ENCODE peak calls at places on chromosomes 7 and 10, in four cellular contexts. J is tibial nerve, T is sigmoid colon, C is HepG2. O is an unnamed sample.
A peak's percentile ranks its signal among the peaks of the same experiment; 100 is the strongest.

GRCh38 chr10:109018892-109019507 is 904.3 kb downstream of the XPNPEP1 start:
- DNase-seq in C (no peak), J (no peak), T (no peak), O (no peak)

GRCh38 chr7:104902183-104902582 is 111.8 kb upstream of the KMT2E start:
- DNase-seq in J (no peak), C (no peak), T (no peak), O (no peak)

GRCh38 chr7:27199820-27200760 is at the start of gene HOXA13:
- DNase-seq in C (no peak), J (no peak), T (peak; percentile 90), O (peak; percentile 88)

GRCh38 chr10:110774069-110775021 is 97.4 kb upstream of the PDCD4 start:
- DNase-seq in C (peak; percentile 55), J (no peak), T (no peak), O (no peak)

GRCh38 chr7:76514926-76515325 is 4.6 kb downstream of the UPK3B start:
- DNase-seq in C (no peak), J (no peak), T (no peak), O (no peak)

GRCh38 chr10:131311661-131312260 is at the start of gene TCERG1L:
- DNase-seq in T (no peak), C (no peak), J (no peak), O (no peak)

GRCh38 chr7:99514050-99514449 is 9.6 kb downstream of the ZKSCAN5 start:
- DNase-seq in C (no peak), T (no peak), J (no peak), O (no peak)

GRCh38 chr10:90227259-90227658 is 525.9 kb downstream of the KIF20B start:
- DNase-seq in C (no peak), T (no peak), J (no peak), O (no peak)

GRCh38 chr10:50981385-50981784 is 92.9 kb upstream of the PRKG1 start:
- DNase-seq in C (no peak), T (no peak), J (no peak), O (no peak)

GRCh38 chr7:42726066-42726785 is 185.6 kb downstream of the C7orf25 start:
- DNase-seq in T (no peak), C (no peak), J (no peak), O (no peak)

GRCh38 chr10:4810093-4810492 is 15.9 kb upstream of the AKR1E2 start:
- DNase-seq in T (no peak), C (no peak), J (no peak), O (no peak)

GRCh38 chr7:2488272-2488645 is 12.1 kb upstream of the GRIFIN start:
- DNase-seq in T (no peak), C (no peak), J (peak; percentile 64), O (no peak)

GRCh38 chr10:98344589-98345038 is 70.4 kb downstream of the PYROXD2 start:
- DNase-seq in J (peak; percentile 86), C (no peak), T (peak; percentile 92), O (peak; percentile 56)

GRCh38 chr7:94972296-94972695 is 64.9 kb downstream of the PPP1R9A start:
- DNase-seq in C (peak; percentile 93), J (no peak), T (no peak), O (no peak)

GRCh38 chr10:116444527-116445142 is 17.0 kb downstream of the PNLIPRP3 start:
- DNase-seq in J (peak; percentile 22), C (peak; percentile 23), T (no peak), O (no peak)

GRCh38 chr10:101260764-101261341 is 31.6 kb upstream of the LBX1 start:
- DNase-seq in C (no peak), T (no peak), J (no peak), O (no peak)

GRCh38 chr7:47383696-47384445 is 198.0 kb downstream of the TNS3 start:
- DNase-seq in C (no peak), J (no peak), T (peak; percentile 39), O (peak; percentile 13)

GRCh38 chr7:50448823-50449222 is 1.3 kb downstream of the FIGNL1 start:
- DNase-seq in T (no peak), J (no peak), C (no peak), O (no peak)
- H3K4me3 ChIP-seq in T (no peak overlapping the region), J (no peak overlapping the region), C (no peak overlapping the region), O (no peak overlapping the region)

DNA sequence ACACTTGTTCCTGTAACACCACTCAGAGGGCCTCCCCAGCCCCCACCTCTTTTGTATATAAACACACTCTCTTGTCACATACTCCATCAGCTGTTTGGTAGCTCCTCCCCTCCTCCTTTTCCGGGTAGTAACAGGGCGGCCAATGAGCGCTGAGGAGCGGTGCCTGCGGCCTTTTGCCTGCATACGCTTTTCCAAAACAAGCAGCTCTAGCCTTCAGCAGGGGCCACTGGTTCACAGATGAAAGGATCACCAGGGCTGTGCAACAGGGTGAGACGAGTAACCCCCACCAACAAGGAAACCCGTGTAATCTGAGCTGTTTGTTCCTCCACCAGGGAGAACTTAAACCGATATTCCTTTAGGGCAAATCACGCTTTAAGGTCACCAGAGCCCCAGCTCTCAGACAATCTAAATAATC is 3.9 kb downstream of the UBE2H start:
- DNase-seq in T (peak; percentile 95), C (peak; percentile 97), J (peak; percentile 87), O (peak; percentile 92)
- TF ChIP-seq POLR2A in T (peak; percentile 49), C (peak; percentile 71), J (peak; percentile 67), O (peak; percentile 82)

GRCh38 chr7:23347682-23348180 is 48.6 kb downstream of the MALSU1 start:
- DNase-seq in T (no peak), C (no peak), J (no peak), O (no peak)
- TF ChIP-seq EP300 in T (no peak), C (no peak), J (no peak), O (no peak)

DNA sequence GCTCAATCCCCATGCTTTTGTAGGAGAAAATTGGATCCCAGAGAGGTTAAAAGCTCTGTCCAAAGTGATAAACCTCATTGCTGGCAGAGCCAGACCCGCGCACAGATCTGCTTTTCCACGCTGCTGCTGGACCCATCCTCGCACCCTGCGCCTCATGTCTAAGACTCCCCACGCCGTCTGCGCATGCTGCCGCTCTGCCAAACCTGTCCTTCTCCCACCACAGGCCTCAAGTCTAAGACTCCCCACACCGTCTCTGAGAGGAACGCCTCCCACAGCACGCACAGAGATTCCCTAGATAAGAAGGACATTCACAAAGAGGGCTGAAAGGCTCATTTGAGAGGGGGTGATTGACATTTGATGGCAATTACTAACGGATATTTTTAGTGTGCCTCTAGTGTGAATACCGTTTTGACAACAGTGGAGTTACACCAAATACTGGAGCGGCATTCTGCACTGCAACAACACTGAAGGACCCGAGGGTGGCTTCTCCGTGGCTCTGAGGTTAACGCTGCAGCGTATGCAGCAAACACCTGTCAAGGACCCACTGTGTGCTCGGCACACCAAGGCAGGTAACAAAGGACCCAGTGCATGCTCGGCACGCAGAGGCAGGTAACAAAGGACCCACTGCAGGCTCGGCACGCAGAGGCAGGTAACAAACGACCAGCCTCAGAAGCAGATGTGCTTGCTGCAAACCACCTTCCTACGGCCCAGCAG is 231.4 kb downstream of the DNAJB6 start:
- DNase-seq in T (peak; percentile 22), J (no peak), C (no peak), O (no peak)
- H3K4me3 ChIP-seq in T (peak overlapping the region; percentile 54), J (peak overlapping the region; percentile 51), C (peak overlapping the region; percentile 48), O (peak overlapping the region; percentile 30)

DNA sequence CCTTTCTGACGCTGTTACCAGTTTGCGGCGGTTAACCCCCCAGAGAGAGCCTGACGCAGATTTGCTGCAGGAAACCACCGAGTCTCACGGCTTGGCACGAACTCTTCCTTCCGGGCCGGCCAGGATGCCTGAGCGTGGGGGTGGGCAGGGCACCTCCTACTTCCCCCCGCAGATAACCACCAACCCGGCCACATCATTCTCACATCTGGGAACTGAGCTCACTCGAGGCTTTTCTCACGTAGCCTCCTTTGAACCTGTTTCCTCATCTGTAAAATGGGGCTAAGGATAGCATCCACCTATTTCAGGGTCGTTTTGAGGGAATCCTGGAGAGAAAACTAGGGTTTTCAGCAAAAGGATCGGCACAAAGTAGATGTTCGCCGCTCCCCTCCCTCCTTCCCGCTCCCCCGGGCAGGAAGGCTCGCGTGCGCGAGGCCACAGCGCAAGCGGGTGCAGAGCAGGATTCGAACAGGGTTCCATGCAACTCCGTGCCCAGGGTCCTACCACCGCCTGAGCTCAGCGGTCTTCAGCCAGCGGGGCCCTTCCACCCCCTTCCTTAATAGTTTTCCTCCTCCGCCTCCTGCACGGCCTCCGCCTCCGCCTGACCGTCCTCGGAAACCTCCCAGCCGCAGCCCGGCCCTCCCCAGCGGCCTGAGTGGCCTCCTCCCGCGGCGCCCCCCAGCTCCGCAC is 23.7 kb downstream of the DDIT4 start:
- DNase-seq in C (no peak), T (peak; percentile 93), J (peak; percentile 76), O (peak; percentile 91)
- TF ChIP-seq POLR2A in C (no peak), T (peak; percentile 11), J (no peak), O (no peak)

DNA sequence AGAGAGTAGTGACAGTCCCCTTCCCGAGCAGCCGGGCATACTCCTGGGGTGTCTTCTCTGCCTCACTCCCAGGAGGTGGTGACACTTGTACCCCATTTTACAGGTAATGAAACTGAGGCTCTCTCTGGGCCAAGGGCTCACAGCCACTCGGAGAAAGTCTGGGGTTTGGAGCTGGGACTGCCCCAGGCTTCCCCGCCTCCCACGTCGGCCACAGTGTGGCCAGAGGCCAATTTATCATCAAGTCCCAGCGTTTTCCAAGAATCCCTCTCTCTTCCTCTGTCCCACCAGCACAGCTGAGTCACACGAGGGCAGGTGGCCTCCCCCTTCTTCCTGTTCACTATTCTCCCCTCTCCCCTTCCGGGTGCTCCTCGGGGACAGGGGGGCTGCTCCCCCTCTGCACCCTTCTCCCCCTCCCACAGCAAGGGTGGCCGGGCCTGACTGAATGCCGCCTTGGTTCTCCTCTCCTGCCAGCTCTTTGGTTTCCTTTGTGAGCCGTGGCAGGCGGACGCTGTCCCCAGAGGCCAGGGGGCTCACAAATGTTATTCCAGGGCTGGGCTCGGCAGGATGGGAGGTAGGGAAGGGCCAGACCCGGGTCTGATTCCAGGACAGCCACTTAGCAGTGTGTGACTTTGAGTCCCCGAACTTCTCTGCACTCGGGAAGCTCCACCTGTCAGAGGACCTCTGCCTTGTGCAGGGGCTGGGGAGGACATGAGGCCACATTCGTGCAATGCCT is 17.7 kb downstream of the CLIP2 start:
- DNase-seq in T (peak; percentile 82), C (no peak), J (no peak), O (peak; percentile 38)
- TF ChIP-seq EP300 in T (no peak), C (no peak), J (no peak), O (no peak)

DNA sequence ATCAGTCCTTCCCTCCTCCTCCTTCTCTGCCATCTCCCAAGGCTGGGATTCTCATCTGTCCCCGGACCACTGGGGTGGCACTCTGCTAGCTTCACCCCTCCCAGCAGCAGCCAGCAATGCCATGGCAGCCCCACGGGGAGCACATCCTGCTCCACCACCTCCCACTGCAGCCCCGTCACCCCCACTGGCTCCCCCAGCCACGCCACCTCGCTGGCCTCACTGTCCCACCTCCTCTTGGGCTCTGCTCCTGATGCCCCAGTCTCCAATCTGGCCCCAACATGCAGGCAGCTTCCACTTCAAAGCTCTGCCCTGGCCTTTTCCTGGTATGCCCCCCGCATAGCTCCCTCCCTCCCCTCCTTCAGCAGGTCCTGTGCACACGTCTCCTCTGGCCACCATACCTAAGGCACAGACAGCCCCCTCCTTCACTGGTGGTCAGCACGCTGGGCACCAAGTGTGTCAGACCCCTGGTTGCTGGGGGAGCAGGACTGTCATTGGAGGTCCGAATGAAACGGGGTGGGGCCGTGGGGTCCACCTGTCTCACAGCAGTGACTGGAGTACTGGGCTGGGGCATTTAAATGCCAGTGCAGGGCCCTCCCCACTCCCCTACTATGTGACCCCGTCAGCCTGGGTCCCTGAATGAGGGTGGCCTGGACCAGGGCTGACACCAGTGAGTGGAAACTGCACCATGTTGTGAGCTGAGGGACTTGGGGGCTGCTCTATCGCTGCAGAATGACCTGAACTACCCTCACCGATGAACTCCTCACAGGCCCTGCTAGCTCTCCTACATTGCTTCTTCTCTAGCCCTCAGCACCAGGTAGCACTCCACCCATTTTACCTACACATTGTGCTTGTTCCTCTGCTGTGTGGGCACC is 38.7 kb downstream of the RASGEF1A start:
- DNase-seq in J (no peak), T (peak; percentile 51), C (no peak), O (peak; percentile 6)
- H3K4me3 ChIP-seq in J (peak overlapping the region; percentile 47), T (peak overlapping the region; percentile 40), C (no peak overlapping the region), O (no peak overlapping the region)

GRCh38 chr10:36591436-36591835 is 534.0 kb upstream of the ANKRD30A start:
- DNase-seq in J (no peak), T (no peak), C (no peak), O (no peak)
- TF ChIP-seq POLR2A in J (no peak), T (no peak), C (no peak), O (no peak)

O was measured in transverse colon.